ENCODE peak calls at places on chromosome 14, in four cellular contexts. One of them, this sample, is unnamed.

GRCh38 chr14:68283378-68284123 is 464.0 kb downstream of the RAD51B start:
- DNase-seq in AG09309: no peak
- DNase-seq in pancreas: no peak
- DNase-seq in fibroblast of mammary gland: no peak
- DNase-seq in this sample: peak

GRCh38 chr14:101729382-101729781 is 32.1 kb upstream of the PPP2R5C start:
- DNase-seq in AG09309: no peak
- DNase-seq in pancreas: no peak
- DNase-seq in fibroblast of mammary gland: no peak
- DNase-seq in this sample: no peak

GRCh38 chr14:89276424-89276975 is 140.5 kb downstream of the FOXN3 start:
- DNase-seq in AG09309: no peak
- DNase-seq in pancreas: no peak
- DNase-seq in fibroblast of mammary gland: peak
- DNase-seq in this sample: peak

GRCh38 chr14:103512701-103513611 is 9.7 kb downstream of the CKB start:
- DNase-seq in AG09309: peak
- DNase-seq in pancreas: peak
- DNase-seq in fibroblast of mammary gland: peak
- DNase-seq in this sample: no peak

GRCh38 chr14:88079624-88080023 is 74.7 kb downstream of the GPR65 start:
- DNase-seq in AG09309: no peak
- DNase-seq in pancreas: no peak
- DNase-seq in fibroblast of mammary gland: no peak
- DNase-seq in this sample: no peak

GRCh38 chr14:32571995-32572866 is 243.1 kb downstream of the AKAP6 start:
- DNase-seq in AG09309: no peak
- DNase-seq in pancreas: no peak
- DNase-seq in fibroblast of mammary gland: no peak
- DNase-seq in this sample: no peak

GRCh38 chr14:103232831-103233319 is 101.2 kb upstream of the EIF5 start:
- DNase-seq in AG09309: no peak
- DNase-seq in pancreas: no peak
- DNase-seq in fibroblast of mammary gland: no peak
- DNase-seq in this sample: no peak

GRCh38 chr14:54343276-54344121 is 53.3 kb upstream of the CDKN3 start:
- DNase-seq in AG09309: no peak
- DNase-seq in pancreas: no peak
- DNase-seq in fibroblast of mammary gland: peak
- DNase-seq in this sample: no peak

GRCh38 chr14:24232645-24233537 is at the start of gene GMPR2:
- DNase-seq in AG09309: no peak
- DNase-seq in pancreas: no peak
- DNase-seq in fibroblast of mammary gland: peak
- DNase-seq in this sample: peak

GRCh38 chr14:29930283-29930682 is 2.6 kb upstream of the PRKD1 start:
- DNase-seq in AG09309: peak
- DNase-seq in pancreas: no peak
- DNase-seq in fibroblast of mammary gland: peak
- DNase-seq in this sample: no peak

GRCh38 chr14:21467620-21468019 is 9.1 kb downstream of the RAB2B start:
- DNase-seq in AG09309: no peak
- DNase-seq in pancreas: no peak
- DNase-seq in fibroblast of mammary gland: peak
- DNase-seq in this sample: no peak

GRCh38 chr14:67704484-67705089 is 2.9 kb downstream of the RDH12 start:
- DNase-seq in AG09309: no peak
- DNase-seq in pancreas: peak
- DNase-seq in fibroblast of mammary gland: peak
- DNase-seq in this sample: no peak

GRCh38 chr14:76666746-76667145 is 94.5 kb upstream of the VASH1 start:
- DNase-seq in AG09309: no peak
- DNase-seq in pancreas: no peak
- DNase-seq in fibroblast of mammary gland: no peak
- DNase-seq in this sample: no peak

GRCh38 chr14:106291626-106292025 is 765.2 kb downstream of the TMEM121 start:
- DNase-seq in AG09309: no peak
- DNase-seq in pancreas: no peak
- DNase-seq in fibroblast of mammary gland: no peak
- DNase-seq in this sample: no peak

GRCh38 chr14:106287506-106287905 is 761.1 kb downstream of the TMEM121 start:
- DNase-seq in AG09309: no peak
- DNase-seq in pancreas: no peak
- DNase-seq in fibroblast of mammary gland: no peak
- DNase-seq in this sample: no peak

GRCh38 chr14:106286697-106287290 is 760.4 kb downstream of the TMEM121 start:
- DNase-seq in AG09309: no peak
- DNase-seq in pancreas: no peak
- DNase-seq in fibroblast of mammary gland: no peak
- DNase-seq in this sample: no peak
- TF ChIP-seq CTCF in AG09309: no peak
- TF ChIP-seq CTCF in pancreas: no peak
- TF ChIP-seq CTCF in fibroblast of mammary gland: no peak
- TF ChIP-seq CTCF in this sample: no peak

GRCh38 chr14:74948228-74949175 is 6.9 kb downstream of the PGF start:
- DNase-seq in AG09309: no peak
- DNase-seq in pancreas: no peak
- DNase-seq in fibroblast of mammary gland: no peak
- DNase-seq in this sample: no peak

GRCh38 chr14:74947353-74948227 is 7.8 kb downstream of the PGF start:
- DNase-seq in AG09309: no peak
- DNase-seq in pancreas: no peak
- DNase-seq in fibroblast of mammary gland: no peak
- DNase-seq in this sample: no peak

GRCh38 chr14:74945261-74945851 is 10.0 kb downstream of the PGF start:
- DNase-seq in AG09309: no peak
- DNase-seq in pancreas: peak
- DNase-seq in fibroblast of mammary gland: peak
- DNase-seq in this sample: no peak

GRCh38 chr14:74945852-74946658 is 9.3 kb downstream of the PGF start:
- DNase-seq in AG09309: no peak
- DNase-seq in pancreas: peak
- DNase-seq in fibroblast of mammary gland: peak
- DNase-seq in this sample: peak

DNA sequence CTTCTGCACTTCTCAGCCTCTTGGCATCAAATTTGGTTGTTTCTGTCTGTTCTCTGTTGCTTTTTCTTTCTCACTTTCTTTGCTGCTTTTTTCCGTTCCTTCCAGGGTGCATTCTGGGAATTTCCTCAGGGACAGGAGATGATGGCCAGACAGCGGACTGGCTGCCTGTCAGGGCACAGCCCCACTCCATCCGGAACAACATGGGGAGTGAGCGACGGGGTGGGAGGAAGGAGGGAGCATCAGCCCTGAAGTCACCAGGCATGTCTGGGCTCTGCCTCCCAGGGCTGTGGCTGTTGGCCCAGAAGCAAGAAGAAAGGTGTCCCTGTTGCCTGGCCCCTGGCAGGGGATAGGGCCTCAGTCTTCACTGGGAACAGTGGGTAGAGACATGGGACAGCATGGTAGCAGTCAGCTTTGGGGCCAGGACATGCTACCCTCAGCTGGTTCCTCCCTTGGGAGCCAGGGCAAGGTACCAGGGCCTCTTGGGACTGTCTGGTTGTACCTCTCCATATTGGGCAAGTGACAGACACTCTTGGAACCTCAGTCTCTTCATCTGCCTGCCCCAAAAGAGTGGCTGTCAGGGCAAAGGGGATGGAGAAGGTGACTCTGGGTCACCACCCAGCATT is 8.6 kb downstream of the PGF start:
- DNase-seq in AG09309: no peak
- DNase-seq in pancreas: no peak
- DNase-seq in fibroblast of mammary gland: no peak
- DNase-seq in this sample: no peak
- TF ChIP-seq CTCF in AG09309: no peak
- TF ChIP-seq CTCF in pancreas: no peak
- TF ChIP-seq CTCF in fibroblast of mammary gland: no peak
- TF ChIP-seq CTCF in this sample: no peak

DNA sequence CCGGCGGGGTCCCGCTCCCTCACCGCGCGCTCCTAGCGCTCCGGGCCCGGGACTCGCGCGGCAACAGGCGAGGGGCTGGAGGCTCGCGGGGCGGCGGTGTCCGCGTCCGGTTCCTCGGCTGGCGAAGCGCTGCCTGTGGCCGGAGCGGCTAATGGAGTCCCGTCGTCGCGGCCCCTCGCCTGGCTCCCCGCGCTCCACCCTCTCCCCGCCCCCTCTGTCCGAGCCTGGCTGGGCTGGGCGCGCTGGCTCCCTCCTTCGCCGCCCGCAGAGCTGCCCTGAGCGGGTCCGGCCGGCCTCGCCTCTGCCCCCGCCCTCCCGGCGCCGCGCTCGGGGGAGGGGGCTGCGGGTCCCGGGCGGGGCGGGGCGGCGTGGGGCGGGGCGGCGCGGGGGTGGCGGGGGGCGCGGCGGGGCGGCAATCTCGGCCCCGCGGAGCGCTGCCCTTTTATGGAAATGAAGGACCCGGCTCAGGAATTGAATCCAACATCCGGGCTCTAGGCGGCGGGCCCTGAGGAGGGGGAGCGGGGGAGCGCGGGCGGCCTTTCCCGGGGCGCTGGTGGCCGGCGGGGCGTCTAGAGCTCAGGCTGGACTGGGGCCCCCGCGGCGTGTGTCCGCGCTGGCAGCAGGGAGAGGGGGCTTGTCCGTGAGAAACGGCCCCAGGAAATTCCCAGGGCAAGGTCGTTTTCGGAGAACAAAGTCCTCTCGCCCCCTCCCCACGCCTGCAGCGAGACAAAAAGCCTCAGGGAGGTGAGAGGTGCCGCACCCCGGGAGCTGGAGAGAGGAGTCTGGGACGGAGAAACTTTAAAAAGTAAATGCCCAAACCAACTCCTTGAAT is at the start of gene FERMT2:
- DNase-seq in AG09309: peak
- DNase-seq in pancreas: peak
- DNase-seq in fibroblast of mammary gland: peak
- DNase-seq in this sample: peak
- TF ChIP-seq CTCF in AG09309: no peak
- TF ChIP-seq CTCF in pancreas: no peak
- TF ChIP-seq CTCF in fibroblast of mammary gland: no peak
- TF ChIP-seq CTCF in this sample: no peak

DNA sequence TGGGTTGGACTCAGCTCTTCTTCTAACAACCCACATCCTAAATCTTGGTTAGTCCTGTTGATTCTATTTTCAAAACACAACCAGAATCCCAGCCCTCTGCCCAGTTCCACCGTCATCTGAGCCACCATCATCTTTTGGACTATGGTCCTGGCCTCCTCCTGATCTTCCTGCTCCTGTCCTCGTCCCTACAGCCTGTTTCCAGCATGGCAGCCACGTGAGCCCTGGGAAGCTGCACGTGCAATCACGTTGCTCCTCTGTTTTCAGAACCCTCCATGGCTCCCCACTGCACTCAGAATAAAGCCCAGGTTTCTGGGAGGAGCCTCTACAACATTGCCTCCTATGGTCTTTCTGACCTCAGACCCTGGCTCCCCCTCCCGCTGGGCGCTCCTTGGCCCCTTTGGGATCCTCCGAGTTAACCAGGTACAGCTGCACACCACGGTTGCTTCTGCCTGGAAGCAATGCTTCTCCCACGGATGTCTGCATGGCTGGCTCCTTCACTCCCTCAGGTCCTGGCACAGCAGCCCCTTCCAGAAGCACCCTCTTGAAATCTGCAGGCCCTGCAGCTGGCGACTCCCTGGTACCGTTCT is 44.5 kb downstream of the BEGAIN start:
- DNase-seq in AG09309: no peak
- DNase-seq in pancreas: no peak
- DNase-seq in fibroblast of mammary gland: no peak
- DNase-seq in this sample: no peak
- TF ChIP-seq CTCF in AG09309: no peak
- TF ChIP-seq CTCF in pancreas: no peak
- TF ChIP-seq CTCF in fibroblast of mammary gland: no peak
- TF ChIP-seq CTCF in this sample: no peak

DNA sequence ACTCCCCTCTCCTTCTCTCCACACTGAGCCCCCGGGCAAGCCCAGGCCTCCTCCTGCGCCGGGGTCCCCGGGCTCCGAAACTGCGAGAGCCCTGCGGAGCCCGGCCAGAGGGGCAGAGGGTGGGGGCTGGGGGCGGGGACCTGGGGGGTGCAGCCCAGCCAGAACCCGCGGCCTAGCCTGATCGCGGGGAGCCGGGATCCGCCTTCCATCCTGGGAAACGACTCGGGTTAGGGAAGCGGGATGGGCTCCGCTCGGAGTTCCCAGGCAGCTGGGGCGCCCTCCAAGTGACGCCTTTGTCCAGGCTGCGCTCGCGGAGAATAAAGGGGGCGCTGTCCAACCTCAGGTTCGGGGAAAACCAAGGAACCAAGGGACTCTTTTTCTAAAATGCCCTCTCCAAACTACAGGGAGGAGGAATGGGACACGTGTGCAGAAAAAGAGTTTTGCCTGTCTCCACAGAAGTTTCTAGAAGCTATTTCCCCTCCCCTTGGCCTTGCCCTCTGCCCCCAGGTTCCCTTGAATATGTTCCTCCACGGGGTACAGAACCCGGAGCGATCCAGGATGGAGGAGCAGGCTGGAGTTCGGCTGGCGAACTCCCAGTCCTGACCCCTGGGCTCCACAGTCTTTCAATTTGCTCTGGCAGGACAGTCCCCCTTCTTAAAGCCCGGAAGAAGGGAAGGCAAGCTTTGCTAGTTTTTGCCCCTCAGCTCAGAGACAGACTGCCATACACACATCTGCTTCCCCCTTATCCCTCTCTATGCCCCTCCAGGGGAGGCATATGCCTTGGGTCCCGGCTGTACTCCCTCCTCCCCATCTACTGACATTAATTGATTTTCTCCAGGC is 13.9 kb downstream of the NKX2-1 start:
- DNase-seq in AG09309: no peak
- DNase-seq in pancreas: no peak
- DNase-seq in fibroblast of mammary gland: no peak
- DNase-seq in this sample: no peak
- TF ChIP-seq CTCF in AG09309: no peak
- TF ChIP-seq CTCF in pancreas: no peak
- TF ChIP-seq CTCF in fibroblast of mammary gland: no peak
- TF ChIP-seq CTCF in this sample: no peak

DNA sequence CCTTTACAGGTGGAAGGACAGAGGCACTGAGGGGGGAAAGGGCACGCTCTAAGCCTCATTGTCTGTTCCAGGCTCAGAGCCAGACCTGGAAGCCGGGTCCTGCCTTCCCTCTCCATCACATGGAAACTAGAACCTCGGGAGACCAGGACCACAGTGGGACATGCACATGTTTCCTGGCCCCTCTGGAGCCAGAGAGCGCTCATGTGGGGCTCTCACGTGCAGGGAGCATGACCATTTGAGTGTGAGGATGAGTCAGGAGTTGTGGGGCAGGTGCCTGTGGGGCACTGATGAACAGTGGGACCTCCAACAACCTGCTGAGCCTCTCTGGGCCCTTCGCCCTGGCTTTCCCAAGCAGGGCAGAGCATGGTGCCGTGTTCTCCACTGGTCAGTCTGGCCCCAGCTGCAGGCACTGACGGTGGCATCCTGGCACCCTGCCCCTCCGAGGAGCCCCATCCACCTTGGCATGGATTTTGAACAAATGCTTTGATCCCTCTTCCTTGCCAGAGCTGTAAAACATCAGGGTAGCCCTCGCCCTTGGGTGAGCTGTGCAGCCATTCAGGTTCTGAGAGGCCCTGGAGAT is 100.2 kb downstream of the RIN3 start:
- DNase-seq in AG09309: no peak
- DNase-seq in pancreas: no peak
- DNase-seq in fibroblast of mammary gland: no peak
- DNase-seq in this sample: no peak
- TF ChIP-seq CTCF in AG09309: no peak
- TF ChIP-seq CTCF in pancreas: no peak
- TF ChIP-seq CTCF in fibroblast of mammary gland: no peak
- TF ChIP-seq CTCF in this sample: no peak

This sample was measured in activated B cell treated with CpG ODN at 0.5 μM for 24 hours.